ENCODE peak calls at places on chromosomes 1 and 21, in seven cellular contexts. E, U, H, R, W, I and D are unnamed samples.

GRCh38 chr1:245963649-245964048 is 543.4 kb downstream of the SMYD3 start:
- DNase-seq in E (no peak), U (no peak), H (no peak), R (no peak), W (peak; percentile 5), I (no peak), D (no peak)

GRCh38 chr1:84833198-84833597 is 59.8 kb downstream of the LPAR3 start:
- DNase-seq in E (no peak), U (no peak), H (no peak), R (no peak), W (no peak), I (no peak), D (no peak)

GRCh38 chr1:8139941-8140340 is 113.8 kb upstream of the ERRFI1 start:
- DNase-seq in E (no peak), U (no peak), H (no peak), R (no peak), W (no peak), I (no peak), D (no peak)

GRCh38 chr1:83086986-83087512 is 911.9 kb downstream of the TTLL7 start:
- DNase-seq in E (no peak), U (no peak), H (no peak), R (no peak), W (no peak), I (no peak), D (no peak)

GRCh38 chr1:160284220-160284781 is 632 bp downstream of the PEX19 start:
- DNase-seq in E (no peak), U (peak; percentile 26), H (no peak), R (no peak), W (peak; percentile 31), I (no peak), D (peak; percentile 18)

GRCh38 chr1:159953866-159954515 is at the start of gene SLAMF9:
- DNase-seq in E (no peak), U (no peak), H (no peak), R (no peak), W (no peak), I (no peak), D (no peak)

GRCh38 chr1:172322219-172323061 is 98.0 kb upstream of the C1orf105 start:
- DNase-seq in E (no peak), U (no peak), H (no peak), R (no peak), W (no peak), I (peak; percentile 10), D (no peak)

GRCh38 chr21:14737922-14738321 is 191.8 kb upstream of the SAMSN1 start:
- DNase-seq in E (peak; percentile 37), U (no peak), H (no peak), R (no peak), W (peak; percentile 70), I (peak; percentile 9), D (peak; percentile 6)

GRCh38 chr1:54384471-54384870 is 21.7 kb downstream of the SSBP3 start:
- DNase-seq in E (no peak), U (no peak), H (no peak), R (no peak), W (no peak), I (no peak), D (no peak)

GRCh38 chr1:231162300-231162969 is 577 bp downstream of the TRIM67 start:
- DNase-seq in E (no peak), U (peak; percentile 81), H (peak; percentile 34), R (no peak), W (peak; percentile 5), I (peak; percentile 78), D (peak; percentile 87)

GRCh38 chr1:151946366-151946764 is 37.1 kb upstream of the THEM4 start:
- DNase-seq in E (no peak), U (no peak), H (no peak), R (no peak), W (no peak), I (no peak), D (no peak)

GRCh38 chr1:246161626-246162025 is 345.5 kb downstream of the SMYD3 start:
- DNase-seq in E (no peak), U (no peak), H (no peak), R (no peak), W (no peak), I (no peak), D (no peak)

GRCh38 chr1:239987103-239987745 is 104.5 kb upstream of the FMN2 start:
- DNase-seq in E (peak; percentile 15), U (peak; percentile 11), H (no peak), R (no peak), W (peak; percentile 28), I (no peak), D (no peak)

GRCh38 chr1:113048064-113048463 is 24.9 kb upstream of the LRIG2 start:
- DNase-seq in E (no peak), U (no peak), H (no peak), R (no peak), W (peak; percentile 53), I (no peak), D (no peak)

GRCh38 chr1:235112297-235113182 is 16.1 kb downstream of the TOMM20 start:
- DNase-seq in E (no peak), U (no peak), H (no peak), R (no peak), W (no peak), I (no peak), D (no peak)

DNA sequence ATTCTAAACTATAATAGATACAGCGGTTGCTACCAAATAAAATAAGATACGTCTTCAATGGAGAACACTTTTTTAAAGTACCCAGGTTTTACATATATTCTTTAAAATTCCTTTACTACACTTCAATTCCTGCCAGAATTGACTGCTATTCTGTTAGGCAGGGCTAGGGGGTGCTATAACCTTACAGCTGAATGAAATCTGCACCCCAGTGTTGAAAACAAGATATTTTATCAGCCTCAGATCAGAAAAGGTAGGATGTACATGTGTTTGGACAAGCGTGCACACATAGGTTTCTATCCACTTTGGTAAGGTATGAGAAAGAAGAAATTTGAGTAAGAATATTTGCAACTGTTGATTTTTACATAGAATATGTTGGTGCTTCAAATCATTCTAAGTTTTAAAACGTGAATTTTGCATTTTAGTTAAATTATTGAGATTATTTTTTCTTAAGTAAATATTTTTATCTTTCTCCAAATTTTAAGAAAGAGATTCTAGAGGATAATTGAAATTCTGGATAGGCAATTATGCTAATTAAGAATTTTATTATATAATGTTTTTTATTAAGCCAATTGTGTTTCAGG is 490.8 kb upstream of the ADGRL4 start:
- DNase-seq in E (peak; percentile 10), U (peak; percentile 12), H (no peak), R (no peak), W (peak; percentile 3), I (peak; percentile 42), D (peak; percentile 54)
- TF ChIP-seq JUND in E (no peak), U (no peak), H (no peak), R (no peak), W (no peak), I (no peak), D (no peak)

DNA sequence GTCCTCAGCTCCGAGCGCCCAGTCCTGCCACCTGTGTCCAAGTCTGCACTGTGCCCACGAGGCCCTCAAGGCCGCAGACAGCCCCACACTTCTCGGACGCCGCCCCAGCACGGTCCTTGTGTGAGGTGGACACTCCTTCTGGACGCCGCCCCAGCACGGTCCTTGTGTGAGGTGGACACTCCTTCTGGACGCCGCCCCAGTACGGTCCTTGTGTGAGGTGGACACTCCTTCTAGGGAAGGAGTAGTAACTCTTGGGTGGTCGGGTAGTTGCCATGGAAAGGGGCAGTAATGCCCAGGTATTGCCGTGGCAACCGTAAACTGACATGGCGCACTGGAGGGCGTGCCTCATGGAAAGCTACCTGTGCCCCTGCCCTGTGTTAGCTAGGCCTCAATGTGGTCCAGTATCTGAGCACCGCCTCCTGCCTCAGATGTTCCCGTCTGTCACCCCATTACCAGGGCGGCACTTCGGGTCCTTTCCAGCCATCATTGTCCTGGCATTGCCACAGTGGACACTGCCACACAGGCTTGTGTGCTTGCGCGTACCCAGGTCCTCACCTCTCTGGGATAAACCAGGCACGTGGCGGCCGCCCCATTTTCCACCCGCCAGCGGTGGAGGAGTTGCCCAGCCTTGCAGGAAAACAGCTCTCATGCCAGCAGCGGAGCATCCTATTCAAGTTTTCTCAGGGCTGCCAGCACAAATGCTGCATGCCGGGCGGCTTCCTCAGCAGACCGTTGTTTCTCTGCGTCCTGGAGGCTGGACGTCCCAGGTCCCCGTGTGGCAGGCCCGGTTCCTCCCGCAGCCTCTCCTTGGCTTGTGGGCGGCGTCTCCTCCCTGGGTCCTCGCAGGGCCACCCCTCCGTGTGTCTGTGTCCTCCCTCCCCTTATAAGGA is 40.7 kb upstream of the POFUT2 start:
- DNase-seq in E (no peak), U (no peak), H (no peak), R (no peak), W (no peak), I (no peak), D (no peak)
- TF ChIP-seq JUND in E (no peak), U (no peak), H (no peak), R (no peak), W (no peak), I (no peak), D (no peak)

DNA sequence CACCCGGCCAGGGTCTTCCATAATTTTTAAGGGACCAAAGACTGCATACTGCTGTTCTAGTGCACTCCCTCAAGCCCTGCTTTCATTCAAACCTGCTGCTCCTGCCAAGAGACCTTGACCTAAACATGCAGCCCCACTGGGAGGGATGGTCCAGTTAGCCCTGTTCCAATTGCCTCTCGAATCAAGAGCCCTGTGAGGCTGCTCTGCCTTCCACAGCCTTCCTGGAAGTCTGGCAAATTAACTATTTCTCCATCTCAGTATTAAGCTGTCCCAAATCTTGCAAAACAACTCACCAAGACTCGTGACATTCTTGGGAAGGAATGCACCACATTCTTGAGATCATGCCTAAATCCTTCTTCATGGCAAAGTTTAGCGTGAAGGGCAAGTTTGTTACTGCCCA is 231.3 kb downstream of the C1orf94 start:
- DNase-seq in E (no peak), U (no peak), H (no peak), R (no peak), W (no peak), I (no peak), D (no peak)
- TF ChIP-seq JUND in E (no peak), U (no peak), H (no peak), R (no peak), W (no peak), I (no peak), D (no peak)

GRCh38 chr1:99680258-99680657 is 34.3 kb downstream of the PALMD start:
- DNase-seq in E (no peak), U (no peak), H (no peak), R (no peak), W (no peak), I (no peak), D (no peak)
- TF ChIP-seq JUND in E (no peak), U (no peak), H (no peak), R (no peak), W (no peak), I (peak; percentile 32), D (no peak)